ENCODE peak calls at places on chromosomes 11 and 22, in six cellular contexts. C is activated naive CD4-positive, alpha-beta T cell treated with Interleukin-2 at 50 U/mL for 16 hours; L is NCI-H2081; M is NCI-H2029 treated with DMSO at 0.1 percent for 48 hours; N is amniotic stem cell; P is GM23248. D is an unnamed sample.

GRCh38 chr11:35786918-35787557 is 124.5 kb downstream of the TRIM44 start:
- DNase-seq in C (no peak), L (no peak), M (no peak), N (no peak), P (peak; percentile 70), D (no peak)

GRCh38 chr11:34056672-34057071 is 5.1 kb downstream of the CAPRIN1 start:
- DNase-seq in C (no peak), L (no peak), M (no peak), N (no peak), P (no peak), D (no peak)

GRCh38 chr11:114060402-114061052 is 1.0 kb downstream of the ZBTB16 start:
- DNase-seq in C (peak; percentile 36), L (peak; percentile 7), M (no peak), N (no peak), P (peak; percentile 57), D (peak; percentile 24)

GRCh38 chr11:59204736-59205135 is 8.0 kb downstream of the MPEG1 start:
- DNase-seq in C (no peak), L (no peak), M (no peak), N (no peak), P (peak; percentile 41), D (no peak)

GRCh38 chr11:128926437-128927107 is 16.1 kb downstream of the TP53AIP1 start:
- DNase-seq in C (no peak), L (peak; percentile 61), M (no peak), N (no peak), P (no peak), D (no peak)

GRCh38 chr11:60854847-60855725 is 664 bp downstream of the PTGDR2 start:
- DNase-seq in C (no peak), L (no peak), M (no peak), N (no peak), P (no peak), D (no peak)

GRCh38 chr22:44398791-44399190 is 86.0 kb upstream of the SHISAL1 start:
- DNase-seq in C (no peak), L (no peak), M (no peak), N (no peak), P (no peak), D (no peak)

GRCh38 chr11:1121343-1122331 is 36.1 kb upstream of the MUC5AC start:
- DNase-seq in C (no peak), L (no peak), M (no peak), N (no peak), P (peak; percentile 36), D (no peak)

GRCh38 chr11:122108192-122108799 is 7.7 kb downstream of the BLID start:
- DNase-seq in C (no peak), L (peak; percentile 66), M (no peak), N (no peak), P (no peak), D (no peak)

GRCh38 chr22:44344407-44344806 is 31.7 kb upstream of the SHISAL1 start:
- DNase-seq in C (no peak), L (no peak), M (no peak), N (no peak), P (no peak), D (no peak)

GRCh38 chr11:115238802-115239201 is 265.4 kb downstream of the CADM1 start:
- DNase-seq in C (no peak), L (no peak), M (no peak), N (no peak), P (no peak), D (no peak)

GRCh38 chr11:6646631-6647281 is 8.9 kb downstream of the DCHS1 start:
- DNase-seq in C (peak; percentile 19), L (no peak), M (no peak), N (no peak), P (peak; percentile 63), D (no peak)

GRCh38 chr11:129998107-129998506 is 4.5 kb downstream of the PRDM10 start:
- DNase-seq in C (no peak), L (peak; percentile 20), M (no peak), N (no peak), P (no peak), D (no peak)

GRCh38 chr11:110776091-110776490 is 63.9 kb upstream of the ARHGAP20 start:
- DNase-seq in C (no peak), L (no peak), M (no peak), N (no peak), P (peak; percentile 4), D (no peak)

GRCh38 chr11:133181066-133181465 is 351.2 kb downstream of the OPCML start:
- DNase-seq in C (no peak), L (no peak), M (no peak), N (no peak), P (no peak), D (no peak)

GRCh38 chr11:114282488-114282887 is 13.7 kb upstream of the NNMT start:
- DNase-seq in C (no peak), L (no peak), M (no peak), N (no peak), P (no peak), D (no peak)

GRCh38 chr11:126712017-126712625 is 288.4 kb downstream of the KIRREL3 start:
- DNase-seq in C (no peak), L (no peak), M (no peak), N (no peak), P (no peak), D (no peak)

GRCh38 chr22:35330258-35330861 is 30.7 kb downstream of the TOM1 start:
- DNase-seq in C (peak; percentile 55), L (no peak), M (peak; percentile 65), N (no peak), P (peak; percentile 92), D (peak; percentile 56)

GRCh38 chr11:63666874-63667273 is 4.3 kb downstream of the ATL3 start:
- DNase-seq in C (no peak), L (no peak), M (no peak), N (no peak), P (peak; percentile 84), D (no peak)

GRCh38 chr22:34395370-34395769 is 475.1 kb upstream of the LARGE1 start:
- DNase-seq in C (no peak), L (no peak), M (no peak), N (no peak), P (no peak), D (no peak)

GRCh38 chr22:22910272-22911240 is 22.9 kb downstream of the IGLL5 start:
- DNase-seq in C (no peak), L (no peak), M (no peak), N (no peak), P (no peak), D (no peak)

GRCh38 chr22:20514658-20515406 is 7.4 kb downstream of the MED15 start:
- DNase-seq in C (no peak), L (no peak), M (no peak), N (peak; percentile 89), P (peak; percentile 97), D (no peak)

GRCh38 chr11:1205121-1205986 is 17.5 kb upstream of the MUC5B start:
- DNase-seq in C (no peak), L (no peak), M (no peak), N (no peak), P (no peak), D (no peak)

GRCh38 chr11:44619931-44620725 is 54.7 kb downstream of the CD82 start:
- DNase-seq in C (peak; percentile 1), L (no peak), M (no peak), N (no peak), P (no peak), D (no peak)

GRCh38 chr11:77636738-77637344 is 753 bp downstream of the CLNS1A start:
- DNase-seq in C (no peak), L (no peak), M (no peak), N (no peak), P (peak; percentile 33), D (no peak)

GRCh38 chr11:120563698-120564572 is 52.4 kb downstream of the GRIK4 start:
- DNase-seq in C (no peak), L (no peak), M (peak; percentile 6), N (no peak), P (no peak), D (no peak)

GRCh38 chr11:119709638-119710346 is 19.2 kb downstream of the NECTIN1 start:
- DNase-seq in C (no peak), L (peak; percentile 18), M (no peak), N (no peak), P (no peak), D (no peak)

GRCh38 chr22:22770280-22770871 is 117.2 kb upstream of the IGLL5 start:
- DNase-seq in C (peak; percentile 46), L (peak; percentile 15), M (no peak), N (no peak), P (peak; percentile 28), D (no peak)

GRCh38 chr22:23984430-23984829 is 4.5 kb downstream of the GSTT2 start:
- DNase-seq in C (peak; percentile 72), L (no peak), M (no peak), N (no peak), P (peak; percentile 30), D (no peak)

GRCh38 chr11:15471028-15471708 is 356.4 kb downstream of the INSC start:
- DNase-seq in C (no peak), L (no peak), M (peak; percentile 60), N (no peak), P (no peak), D (no peak)

GRCh38 chr11:109421981-109422590 is at the start of gene C11orf87:
- DNase-seq in C (no peak), L (no peak), M (no peak), N (no peak), P (peak; percentile 46), D (no peak)

GRCh38 chr22:39716534-39716933 is 146.0 kb downstream of the CACNA1I start:
- DNase-seq in C (no peak), L (no peak), M (no peak), N (no peak), P (no peak), D (no peak)

GRCh38 chr11:120248551-120249278 is 8.8 kb downstream of the POU2F3 start:
- DNase-seq in C (no peak), L (no peak), M (no peak), N (no peak), P (peak; percentile 85), D (no peak)

GRCh38 chr11:3207530-3208189 is 11.0 kb downstream of the MRGPRG start:
- DNase-seq in C (no peak), L (no peak), M (no peak), N (no peak), P (no peak), D (no peak)

D was measured in central memory CD4-positive, alpha-beta T cell.